ENCODE peak calls at places on chromosome 11, in ten cellular contexts. L is IMR-90, K is heart left ventricle, N is adipocyte, O is cardiac muscle cell, F is neural progenitor cell, S is transverse colon, C is NT2/D1, P is body of pancreas, D is sigmoid colon. W is an unnamed sample.

GRCh38 chr11:74633406-74634393 is 41.3 kb downstream of the POLD3 start:
- DNase-seq in L (no peak), K (no peak), N (no peak), O (no peak), F (no peak), S (no peak), C (no peak), P (no peak), D (no peak), W (no peak)

GRCh38 chr11:3188496-3189192 is 23.5 kb upstream of the OSBPL5 start:
- DNase-seq in L (no peak), K (no peak), N (no peak), O (no peak), F (no peak), S (no peak), C (no peak), P (no peak), D (no peak), W (no peak)

GRCh38 chr11:19746081-19746480 is 33.4 kb downstream of the NAV2 start:
- DNase-seq in L (no peak), K (no peak), N (no peak), O (no peak), F (no peak), S (no peak), C (no peak), P (no peak), D (no peak), W (no peak)

GRCh38 chr11:18367431-18367830 is 26.9 kb upstream of the LDHA start:
- DNase-seq in L (peak; percentile 12), K (no peak), N (no peak), O (no peak), F (no peak), S (no peak), C (no peak), P (no peak), D (no peak), W (no peak)

GRCh38 chr11:67572747-67573419 is 10.7 kb upstream of the GSTP1 start:
- DNase-seq in L (peak; percentile 48), K (peak; percentile 36), N (peak; percentile 68), O (peak; percentile 79), F (peak; percentile 84), S (peak; percentile 68), C (peak; percentile 51), P (peak; percentile 85), D (peak; percentile 82), W (peak; percentile 80)

GRCh38 chr11:64469288-64469687 is 110.3 kb downstream of the RPS6KA4 start:
- DNase-seq in L (no peak), K (no peak), N (no peak), O (no peak), F (no peak), S (no peak), C (no peak), P (no peak), D (peak; percentile 21), W (no peak)

GRCh38 chr11:70661763-70662501 is 263.6 kb downstream of the CTTN start:
- DNase-seq in L (peak; percentile 43), K (no peak), N (peak; percentile 30), O (peak; percentile 33), F (peak; percentile 72), S (no peak), C (peak; percentile 39), P (no peak), D (no peak), W (peak; percentile 74)

GRCh38 chr11:74325649-74326645 is 14.5 kb upstream of the P4HA3 start:
- DNase-seq in L (peak; percentile 94), K (peak; percentile 84), N (peak; percentile 84), O (no peak), F (no peak), S (peak; percentile 55), C (no peak), P (peak; percentile 93), D (peak; percentile 95), W (peak; percentile 34)

GRCh38 chr11:128483211-128483788 is 104.1 kb downstream of the ETS1 start:
- DNase-seq in L (no peak), K (no peak), N (no peak), O (no peak), F (no peak), S (no peak), C (no peak), P (no peak), D (no peak), W (no peak)

GRCh38 chr11:62854825-62855570 is 15.6 kb upstream of the WDR74 start:
- DNase-seq in L (no peak), K (no peak), N (peak; percentile 49), O (no peak), F (no peak), S (no peak), C (no peak), P (no peak), D (no peak), W (no peak)

GRCh38 chr11:75365711-75366181 is 14.3 kb upstream of the ARRB1 start:
- DNase-seq in L (peak; percentile 84), K (no peak), N (peak; percentile 52), O (no peak), F (no peak), S (no peak), C (no peak), P (no peak), D (no peak), W (no peak)

GRCh38 chr11:76742912-76743311 is 40.2 kb upstream of the TSKU start:
- DNase-seq in L (peak; percentile 68), K (no peak), N (peak; percentile 86), O (no peak), F (no peak), S (no peak), C (no peak), P (no peak), D (no peak), W (no peak)

GRCh38 chr11:108927791-108928545 is 263.1 kb downstream of the DDX10 start:
- DNase-seq in L (peak; percentile 20), K (no peak), N (no peak), O (no peak), F (no peak), S (no peak), C (no peak), P (no peak), D (no peak), W (no peak)
- H3K4me1 ChIP-seq in L (peaks cover 13% of the 10 kb centered on the region), K (no peaks in the 10 kb centered on the region), N (no peaks in the 10 kb centered on the region), O (peaks cover 18% of the 10 kb centered on the region), F (peaks cover 31% of the 10 kb centered on the region), S (no peaks in the 10 kb centered on the region), C (no peaks in the 10 kb centered on the region), P (no peaks in the 10 kb centered on the region), D (no peaks in the 10 kb centered on the region), W (peaks cover 9% of the 10 kb centered on the region)

DNA sequence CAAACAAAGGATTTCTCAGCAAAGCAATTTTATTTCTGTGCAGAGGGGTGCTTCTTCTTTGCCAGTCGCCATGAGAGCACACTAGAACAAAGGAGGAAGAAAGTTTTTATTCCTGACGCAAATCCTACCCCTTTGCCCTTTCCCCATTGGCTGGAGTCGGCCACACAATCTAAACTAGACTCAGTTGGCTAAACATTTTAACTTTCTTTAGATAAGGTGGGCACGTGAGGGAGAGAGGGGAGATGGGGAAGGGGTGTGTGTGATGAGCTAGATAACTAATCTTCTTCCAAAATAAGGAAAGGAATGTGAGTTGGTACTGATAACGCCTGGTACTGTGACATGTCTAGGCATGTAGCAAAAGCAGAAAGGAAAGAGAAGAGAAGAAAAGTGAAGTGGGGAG is 626 bp downstream of the TRIM22 start:
- DNase-seq in L (peak; percentile 40), K (peak; percentile 48), N (peak; percentile 34), O (no peak), F (peak; percentile 8), S (no peak), C (no peak), P (no peak), D (no peak), W (no peak)
- H3K4me3 ChIP-seq in L (peak overlapping the region; percentile 71), K (peak overlapping the region; percentile 11), N (peak overlapping the region; percentile 89), O (no peak overlapping the region), F (peak overlapping the region; percentile 15), S (peak overlapping the region; percentile 21), C (peak overlapping the region; percentile 1), P (no peak overlapping the region), D (peak overlapping the region; percentile 45), W (no peak overlapping the region)

DNA sequence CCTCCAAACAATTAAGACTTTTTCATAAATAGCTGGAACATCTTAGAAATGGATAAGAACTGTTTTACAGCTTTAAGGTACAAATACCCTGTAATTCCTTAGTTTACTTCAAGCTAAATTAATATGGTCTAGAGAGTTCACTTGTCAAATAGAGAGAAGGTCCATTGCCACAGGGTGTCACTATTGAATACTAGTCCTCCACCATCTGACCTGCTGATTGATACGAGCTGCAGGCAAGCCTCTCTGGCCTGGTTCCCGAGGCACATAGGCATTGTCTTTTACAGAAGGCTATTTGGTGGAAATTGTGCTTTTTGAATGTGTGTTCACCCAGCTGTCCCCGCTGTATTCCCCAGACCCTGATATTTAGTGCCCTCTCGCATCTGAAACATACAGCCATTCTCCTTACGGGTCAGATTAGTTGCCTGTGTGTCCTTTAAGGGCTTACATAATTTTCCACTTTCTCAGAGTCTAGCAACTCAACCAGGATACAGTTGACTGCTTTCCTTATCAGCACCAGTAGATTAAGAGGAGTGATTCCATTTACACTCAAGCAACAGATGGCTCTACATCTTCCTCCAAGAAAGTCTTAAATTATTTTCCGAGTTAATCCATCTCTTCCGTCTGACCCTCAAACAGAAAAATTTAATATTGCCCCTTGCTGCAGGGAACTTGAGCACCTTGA is 788.8 kb upstream of the FAT3 start:
- DNase-seq in L (no peak), K (no peak), N (no peak), O (no peak), F (peak; percentile 31), S (no peak), C (peak; percentile 5), P (no peak), D (no peak), W (no peak)
- H3K4me1 ChIP-seq in L (no peaks in the 10 kb centered on the region), K (no peaks in the 10 kb centered on the region), N (no peaks in the 10 kb centered on the region), O (no peaks in the 10 kb centered on the region), F (no peaks in the 10 kb centered on the region), S (no peaks in the 10 kb centered on the region), C (no peaks in the 10 kb centered on the region), P (no peaks in the 10 kb centered on the region), D (no peaks in the 10 kb centered on the region), W (no peaks in the 10 kb centered on the region)

GRCh38 chr11:32435947-32436750 is 810 bp upstream of the WT1 start:
- DNase-seq in L (no peak), K (peak; percentile 68), N (no peak), O (no peak), F (peak; percentile 47), S (no peak), C (no peak), P (no peak), D (no peak), W (no peak)

GRCh38 chr11:32434387-32435151 is 770 bp downstream of the WT1 start:
- DNase-seq in L (no peak), K (peak; percentile 58), N (no peak), O (no peak), F (peak; percentile 69), S (no peak), C (no peak), P (no peak), D (no peak), W (peak; percentile 33)

GRCh38 chr11:32434116-32434386 is 1.3 kb downstream of the WT1 start:
- DNase-seq in L (no peak), K (no peak), N (no peak), O (no peak), F (no peak), S (no peak), C (no peak), P (no peak), D (no peak), W (no peak)

GRCh38 chr11:32435511-32435946 is at the start of gene WT1:
- DNase-seq in L (no peak), K (peak; percentile 58), N (no peak), O (peak; percentile 54), F (peak; percentile 87), S (no peak), C (no peak), P (no peak), D (no peak), W (peak; percentile 59)

DNA sequence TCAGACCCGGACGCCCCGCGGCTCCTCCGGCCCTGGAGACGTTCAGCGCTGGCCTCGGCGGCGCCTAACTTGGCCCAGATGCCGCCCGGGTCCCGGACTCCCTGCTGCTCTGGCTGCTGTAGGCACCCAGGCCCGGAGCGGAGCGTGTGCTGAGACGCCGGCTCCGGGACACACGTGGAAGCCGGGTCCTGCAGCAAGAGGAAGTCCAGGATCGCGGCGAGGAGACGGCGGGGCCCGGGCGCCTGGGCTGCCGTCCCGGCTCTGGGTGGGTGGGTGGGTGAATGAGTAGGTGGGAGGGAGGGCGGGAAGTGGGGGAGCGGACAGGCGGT is 223 bp downstream of the WT1 start:
- DNase-seq in L (no peak), K (no peak), N (no peak), O (no peak), F (no peak), S (no peak), C (no peak), P (no peak), D (no peak), W (peak; percentile 37)
- H3K4me3 ChIP-seq in L (no peak overlapping the region), K (peak overlapping the region; percentile 36), N (no peak overlapping the region), O (peak overlapping the region; percentile 22), F (peak overlapping the region; percentile 37), S (peak overlapping the region; percentile 20), C (peak overlapping the region; percentile 21), P (no peak overlapping the region), D (peak overlapping the region; percentile 40), W (peak overlapping the region; percentile 63)